ENCODE peak calls at places on chromosomes 16 and 17, in ten cellular contexts. H is lower leg skin; L is osteocyte; E is CD8-positive, alpha-beta T cell; K is H9; Q is coronary artery; W is tibial nerve; I is LNCaP clone FGC; M is cardiac muscle cell; N is GM12864. R is an unnamed sample.

GRCh38 chr17:47205419-47205963 is 3.7 kb upstream of the MYL4 start:
- DNase-seq in N (peak), H (no peak), E (peak), M (peak), K (peak), Q (no peak), W (peak), L (no peak), I (no peak), R (no peak)

GRCh38 chr17:60036796-60037677 is 41.7 kb downstream of the HEATR6 start:
- DNase-seq in M (peak), K (peak), L (no peak), W (peak), Q (no peak), I (peak), E (peak), H (peak), N (peak), R (peak)

GRCh38 chr17:19379306-19380075 is 1.2 kb downstream of the MAPK7 start:
- DNase-seq in L (no peak), W (no peak), N (no peak), M (no peak), I (no peak), K (no peak), E (no peak), H (peak), Q (peak), R (no peak)

GRCh38 chr16:89764711-89765201 is 43.4 kb downstream of the ZNF276 start:
- DNase-seq in I (no peak), W (peak), L (no peak), E (no peak), K (no peak), H (peak), M (no peak), N (peak), Q (no peak), R (no peak)

GRCh38 chr17:68103148-68103547 is 67.6 kb downstream of the KPNA2 start:
- DNase-seq in N (no peak), Q (no peak), I (no peak), W (no peak), E (no peak), M (no peak), H (no peak), L (no peak), K (no peak), R (no peak)

GRCh38 chr17:17062356-17062755 is 20.1 kb downstream of the MPRIP start:
- DNase-seq in W (no peak), N (no peak), E (no peak), M (no peak), L (no peak), I (no peak), K (peak), Q (no peak), H (peak), R (no peak)

GRCh38 chr17:38660097-38661026 is 14.4 kb downstream of the EPOP start:
- DNase-seq in M (no peak), K (no peak), N (no peak), H (no peak), E (no peak), I (no peak), L (no peak), W (no peak), Q (no peak), R (no peak)

GRCh38 chr17:76432712-76433336 is 20.1 kb downstream of the UBE2O start:
- DNase-seq in N (no peak), I (no peak), H (no peak), K (no peak), L (no peak), Q (no peak), M (no peak), E (no peak), W (no peak), R (peak)

GRCh38 chr17:70621593-70621992 is 452.3 kb downstream of the KCNJ2 start:
- DNase-seq in M (no peak), H (no peak), Q (no peak), W (no peak), I (no peak), E (no peak), N (no peak), L (no peak), K (no peak), R (no peak)

GRCh38 chr17:35011671-35012216 is 31.4 kb downstream of the LIG3 start:
- DNase-seq in W (no peak), M (no peak), Q (no peak), I (no peak), L (no peak), E (no peak), K (no peak), N (no peak), H (no peak), R (no peak)

GRCh38 chr17:62653831-62654829 is 26.7 kb downstream of the MRC2 start:
- DNase-seq in K (no peak), I (no peak), E (no peak), Q (no peak), H (no peak), W (peak), M (peak), L (no peak), N (no peak), R (no peak)

GRCh38 chr17:4583796-4584124 is 569 bp upstream of the SMTNL2 start:
- DNase-seq in L (peak), E (no peak), K (peak), N (no peak), Q (no peak), M (peak), W (no peak), I (no peak), H (no peak), R (no peak)
- TF ChIP-seq CTCF in L (peak), E (no peak), K (peak), N (no peak), Q (no peak), M (peak), W (no peak), I (peak), H (no peak), R (no peak)

GRCh38 chr17:79147791-79148506 is 73.3 kb downstream of the ENGASE start:
- DNase-seq in I (no peak), E (no peak), M (no peak), L (no peak), K (no peak), N (no peak), Q (no peak), H (no peak), W (no peak), R (no peak)
- TF ChIP-seq CTCF in I (peak), E (no peak), M (no peak), L (no peak), K (peak), N (no peak), Q (no peak), H (no peak), W (no peak), R (no peak)

GRCh38 chr17:72090108-72090507 is 30.7 kb upstream of the SOX9 start:
- DNase-seq in E (no peak), W (no peak), I (no peak), Q (peak), M (no peak), K (no peak), H (no peak), L (no peak), N (no peak), R (no peak)

GRCh38 chr17:72089453-72089987 is 31.3 kb upstream of the SOX9 start:
- DNase-seq in Q (peak), I (no peak), E (no peak), K (no peak), L (no peak), H (no peak), M (no peak), W (no peak), N (no peak), R (no peak)

GRCh38 chr17:72095316-72095715 is 25.5 kb upstream of the SOX9 start:
- DNase-seq in Q (peak), W (no peak), K (no peak), E (no peak), L (no peak), M (no peak), N (no peak), H (no peak), I (no peak), R (no peak)

GRCh38 chr17:72097144-72097543 is 23.7 kb upstream of the SOX9 start:
- DNase-seq in E (no peak), W (no peak), K (no peak), M (no peak), L (no peak), N (no peak), Q (peak), I (no peak), H (peak), R (peak)

DNA sequence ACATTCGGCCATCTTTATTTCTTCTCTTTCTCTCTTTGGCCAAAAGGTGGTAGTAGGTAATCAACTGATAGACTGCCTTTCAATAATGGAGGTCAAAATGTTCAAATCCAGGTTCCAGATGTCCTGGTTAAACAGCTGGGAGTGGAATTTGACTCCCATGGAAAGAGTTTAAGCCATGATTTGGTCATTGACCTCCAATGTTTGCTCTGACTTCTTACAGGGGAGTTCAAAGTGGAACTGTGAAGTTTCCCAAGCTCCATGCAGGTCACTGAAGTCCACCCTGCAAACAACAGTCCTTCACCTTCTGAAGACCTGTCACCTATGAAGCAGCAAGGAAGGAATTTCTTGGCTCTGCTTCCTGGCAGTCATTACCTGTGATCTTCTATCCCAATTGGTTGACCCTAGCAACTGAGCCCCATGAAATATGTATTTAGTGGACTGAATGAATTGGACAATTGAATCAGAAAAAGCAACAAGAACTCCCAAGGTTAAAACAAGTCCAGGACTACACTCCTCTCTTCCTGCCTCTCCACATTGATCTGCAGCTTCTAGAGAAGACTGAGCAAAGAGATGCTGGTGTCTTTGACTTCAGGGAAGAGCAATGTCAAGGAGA is 28.0 kb upstream of the SOX9 start:
- DNase-seq in M (no peak), W (no peak), H (no peak), L (no peak), Q (no peak), K (no peak), I (no peak), E (no peak), N (no peak), R (no peak)
- TF ChIP-seq CTCF in M (no peak), W (no peak), H (no peak), L (no peak), Q (no peak), K (no peak), I (no peak), E (no peak), N (no peak), R (no peak)

DNA sequence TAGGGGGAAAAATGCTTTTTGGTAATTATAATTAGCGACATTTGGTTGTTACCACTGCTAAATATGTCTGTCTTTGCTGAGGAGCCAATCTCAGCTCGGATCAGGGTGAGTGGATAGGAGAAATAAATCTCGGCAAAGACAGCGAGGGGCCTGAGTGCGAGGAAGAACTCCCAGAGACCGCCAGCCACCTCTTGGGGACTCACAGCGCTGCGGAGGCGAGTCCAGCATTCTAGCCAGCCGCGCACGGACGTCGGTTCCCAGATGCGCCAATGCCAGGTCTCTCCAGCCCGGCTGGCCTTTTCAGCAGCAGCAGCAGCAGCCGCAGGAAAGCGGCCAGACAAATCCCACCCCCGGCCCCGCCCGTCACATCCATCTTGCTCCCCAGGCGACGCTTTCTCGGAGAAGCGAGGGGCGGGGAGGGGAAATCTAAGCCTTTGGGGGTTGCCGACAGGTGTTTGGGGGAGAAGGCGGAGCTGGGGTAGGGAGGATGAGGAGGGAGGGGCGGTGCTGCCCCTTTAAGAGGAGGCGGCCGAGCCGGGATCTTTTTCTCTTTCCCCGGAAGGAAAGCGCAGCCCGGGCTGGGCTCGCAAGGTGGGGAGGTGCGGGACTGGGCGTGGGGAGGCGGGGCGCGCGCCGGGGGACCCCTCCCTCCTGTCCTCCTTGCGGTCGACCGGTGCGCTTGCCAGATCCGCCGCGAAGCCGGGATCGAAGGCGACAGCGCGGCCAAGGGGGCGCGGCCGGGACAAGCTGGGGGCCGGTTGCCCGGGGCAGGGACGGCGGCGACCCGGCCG is at the start of gene ITGA3:
- DNase-seq in N (no peak), L (no peak), E (peak), M (peak), K (peak), Q (peak), H (peak), W (no peak), I (peak), R (peak)
- TF ChIP-seq CTCF in N (no peak), L (no peak), E (no peak), M (no peak), K (no peak), Q (no peak), H (no peak), W (no peak), I (no peak), R (no peak)

DNA sequence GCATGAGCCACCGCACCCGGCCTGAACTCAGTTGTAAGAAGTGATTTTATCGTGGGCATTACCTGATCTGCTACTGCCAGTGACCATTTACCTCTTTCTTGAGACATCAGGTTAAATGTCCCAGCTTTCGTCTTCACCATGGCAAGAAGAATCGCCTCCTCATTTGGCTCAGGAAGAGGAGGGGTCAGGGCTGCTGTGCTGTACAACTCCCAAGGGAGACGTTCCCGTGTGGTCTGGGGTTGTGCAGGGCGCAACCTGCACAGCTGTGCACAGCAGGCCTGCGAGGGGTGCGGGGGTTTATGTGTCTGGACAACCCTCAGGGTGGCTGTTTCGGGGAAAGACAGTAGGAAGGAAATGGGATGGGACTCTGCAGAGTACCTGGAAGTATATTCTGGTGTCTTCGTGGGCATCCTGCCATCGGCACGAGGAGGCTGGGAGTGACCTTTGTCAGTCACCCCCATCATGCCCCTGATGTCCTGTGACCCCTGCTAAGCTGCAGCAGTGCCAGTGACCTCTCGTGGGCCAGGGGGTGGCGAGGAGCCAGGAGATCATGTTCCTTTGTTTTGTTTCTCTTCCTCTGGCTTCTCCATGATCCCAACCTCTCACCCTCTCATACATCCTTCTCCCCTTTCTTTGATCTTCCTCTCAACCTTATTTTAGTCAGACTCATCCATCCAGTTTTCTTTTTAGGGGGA is 27.3 kb downstream of the CIBAR2 start:
- DNase-seq in M (no peak), H (no peak), K (no peak), L (no peak), W (no peak), N (no peak), E (no peak), I (no peak), Q (no peak), R (no peak)
- TF ChIP-seq CTCF in M (no peak), H (no peak), K (no peak), L (no peak), W (no peak), N (no peak), E (no peak), I (no peak), Q (no peak), R (no peak)

GRCh38 chr17:29389994-29390855 is at the start of gene TAOK1:
- DNase-seq in M (peak), L (peak), Q (peak), H (peak), N (peak), K (peak), I (peak), W (peak), E (peak), R (peak)
- TF ChIP-seq CTCF in M (no peak), L (no peak), Q (no peak), H (no peak), N (no peak), K (no peak), I (no peak), W (peak), E (no peak), R (no peak)